ENCODE peak calls at places on chromosomes 13 and 19, in ten cellular contexts. E is uterus; B is breast epithelium; R is cardiac fibroblast; C is activated T-cell treated with anti-CD3 and anti-CD28 coated beads for 1 hour; H is tibial nerve; X is C1 segment of cervical spinal cord; W is effector memory CD8-positive, alpha-beta T cell; I is effector CD4-positive, alpha-beta T cell; L is Caco-2. P is an unnamed sample.

GRCh38 chr19:38989066-38989605 is 13.6 kb upstream of the FBXO17 start:
- DNase-seq in E (no peak), B (no peak), R (no peak), C (no peak), H (no peak), X (no peak), W (no peak), I (no peak), L (no peak), P (no peak)

GRCh38 chr13:29909975-29910674 is 59.7 kb upstream of the UBL3 start:
- DNase-seq in E (no peak), B (no peak), R (peak), C (no peak), H (peak), X (no peak), W (no peak), I (no peak), L (no peak), P (no peak)

GRCh38 chr19:11382898-11383705 is 1.0 kb downstream of the EPOR start:
- DNase-seq in E (no peak), B (no peak), R (peak), C (peak), H (peak), X (peak), W (peak), I (no peak), L (peak), P (no peak)

GRCh38 chr13:95180513-95181245 is 120.6 kb downstream of the ABCC4 start:
- DNase-seq in E (no peak), B (no peak), R (no peak), C (no peak), H (no peak), X (no peak), W (no peak), I (no peak), L (no peak), P (no peak)

GRCh38 chr19:35378356-35378755 is 7.5 kb downstream of the GPR42 start:
- DNase-seq in E (no peak), B (no peak), R (no peak), C (no peak), H (no peak), X (no peak), W (no peak), I (no peak), L (no peak), P (no peak)

GRCh38 chr13:24529478-24529877 is 16.9 kb upstream of the PARP4 start:
- DNase-seq in E (no peak), B (no peak), R (no peak), C (no peak), H (no peak), X (no peak), W (no peak), I (no peak), L (no peak), P (no peak)

GRCh38 chr13:74006666-74007065 is 127.5 kb downstream of the KLF12 start:
- DNase-seq in E (no peak), B (no peak), R (no peak), C (no peak), H (no peak), X (no peak), W (no peak), I (no peak), L (no peak), P (no peak)

GRCh38 chr13:111213964-111214726 is 99.0 kb downstream of the ARHGEF7 start:
- DNase-seq in E (no peak), B (no peak), R (no peak), C (no peak), H (peak), X (no peak), W (no peak), I (no peak), L (no peak), P (no peak)

GRCh38 chr19:18672606-18673337 is 10.7 kb upstream of the CRTC1 start:
- DNase-seq in E (no peak), B (no peak), R (peak), C (no peak), H (no peak), X (peak), W (no peak), I (no peak), L (peak), P (no peak)